ENCODE peak calls at places on chromosome 12, in five cellular contexts. U is uterus, L is ovary, H is right lobe of liver, B is kidney. P is an unnamed sample.

GRCh38 chr12:29253916-29254625 is 105.0 kb downstream of the FAR2 start:
- DNase-seq in B (no peak), H (no peak), U (no peak), L (no peak), P (no peak)

GRCh38 chr12:3227076-3227975 is 150.1 kb downstream of the TSPAN9 start:
- DNase-seq in L (no peak), B (no peak), H (no peak), U (no peak), P (no peak)

GRCh38 chr12:105477873-105478272 is 147.4 kb downstream of the C12orf75 start:
- DNase-seq in H (no peak), L (no peak), B (no peak), U (no peak), P (no peak)

GRCh38 chr12:124938066-124938465 is 23.6 kb upstream of the UBC start:
- DNase-seq in H (no peak), B (no peak), L (no peak), U (no peak), P (no peak)

GRCh38 chr12:2691001-2691339 is 103.8 kb upstream of the FKBP4 start:
- DNase-seq in U (no peak), L (no peak), H (no peak), B (peak), P (no peak)

GRCh38 chr12:7899755-7900154 is 27.0 kb upstream of the SLC2A14 start:
- DNase-seq in B (no peak), U (no peak), L (no peak), H (no peak), P (no peak)

GRCh38 chr12:50248406-50248805 is 34.9 kb downstream of the LIMA1 start:
- DNase-seq in L (no peak), U (no peak), H (no peak), B (no peak), P (no peak)

GRCh38 chr12:116601524-116601923 is 42.3 kb downstream of the MAP1LC3B2 start:
- DNase-seq in H (no peak), L (no peak), U (no peak), B (no peak), P (no peak)

GRCh38 chr12:65656904-65657351 is 167.4 kb upstream of the HMGA2 start:
- DNase-seq in H (no peak), B (no peak), U (no peak), L (no peak), P (no peak)

GRCh38 chr12:5402009-5402408 is 29.9 kb upstream of the NTF3 start:
- DNase-seq in H (no peak), B (no peak), L (no peak), U (no peak), P (no peak)

GRCh38 chr12:7872565-7873304 is at the start of gene SLC2A14:
- DNase-seq in U (no peak), L (peak), B (no peak), H (no peak), P (no peak)

GRCh38 chr12:117679776-117680175 is 289.0 kb downstream of the KSR2 start:
- DNase-seq in L (no peak), U (no peak), B (no peak), H (no peak), P (no peak)

GRCh38 chr12:75834591-75834990 is 197.0 kb downstream of the PHLDA1 start:
- DNase-seq in U (no peak), H (no peak), B (no peak), L (no peak), P (no peak)

GRCh38 chr12:2359725-2360629 is 307.2 kb downstream of the CACNA1C start:
- DNase-seq in U (no peak), H (no peak), L (no peak), B (no peak), P (no peak)

GRCh38 chr12:3231399-3231876 is 154.3 kb downstream of the TSPAN9 start:
- DNase-seq in L (no peak), B (no peak), H (no peak), U (no peak), P (peak)

GRCh38 chr12:6294156-6294532 is 16.3 kb upstream of the PLEKHG6 start:
- DNase-seq in U (no peak), B (no peak), H (no peak), L (no peak), P (no peak)

GRCh38 chr12:1518763-1519516 is 75.4 kb downstream of the FBXL14 start:
- DNase-seq in B (no peak), U (no peak), L (no peak), H (no peak), P (peak)

GRCh38 chr12:48980953-48981756 is 3.0 kb downstream of the WNT1 start:
- DNase-seq in L (no peak), U (no peak), H (peak), B (no peak), P (peak)

GRCh38 chr12:52036587-52037171 is 14.6 kb upstream of the NR4A1 start:
- DNase-seq in L (peak), H (peak), U (peak), B (peak), P (no peak)

GRCh38 chr12:93137656-93138612 is 208.8 kb upstream of the EEA1 start:
- DNase-seq in U (no peak), H (no peak), B (no peak), L (no peak), P (peak)

GRCh38 chr12:111685811-111686573 is at the start of the genes ACAD10 and BRAP:
- DNase-seq in B (peak), H (peak), L (peak), U (peak), P (peak)

GRCh38 chr12:10031771-10032175 is 1.3 kb downstream of the CLEC9A start:
- DNase-seq in U (no peak), L (no peak), H (no peak), B (no peak), P (no peak)

GRCh38 chr12:118188690-118189371 is 52.9 kb downstream of the PEBP1 start:
- DNase-seq in H (no peak), B (no peak), U (peak), L (peak), P (no peak)

GRCh38 chr12:85866929-85867776 is 6.9 kb upstream of the NTS start:
- DNase-seq in H (no peak), L (no peak), B (no peak), U (peak), P (no peak)

GRCh38 chr12:81668475-81668874 is 90.7 kb downstream of the PPFIA2 start:
- DNase-seq in L (no peak), H (no peak), B (no peak), U (no peak), P (no peak)

GRCh38 chr12:51521554-51522276 is 69.3 kb upstream of the SCN8A start:
- DNase-seq in H (no peak), L (no peak), U (no peak), B (no peak), P (no peak)

DNA sequence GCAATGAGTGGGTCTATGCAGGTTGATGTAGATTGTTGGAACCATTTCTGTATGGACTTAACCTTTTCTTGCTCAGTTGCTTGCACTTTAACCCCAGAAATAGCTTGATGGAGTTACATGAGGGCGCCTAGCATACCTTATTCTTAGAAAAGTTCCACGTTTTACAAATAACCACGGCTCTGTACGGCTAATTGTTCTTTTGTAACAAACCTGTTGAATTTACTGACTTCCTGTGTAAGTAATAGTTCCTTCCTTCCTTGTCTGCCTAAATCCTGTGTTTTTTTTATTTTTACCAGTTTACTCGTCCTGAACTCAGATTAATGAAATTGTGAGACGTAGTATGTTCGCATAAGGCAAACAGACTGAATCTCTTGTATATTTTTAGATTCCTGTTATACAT is 106.2 kb downstream of the FGD4 start:
- DNase-seq in B (no peak), H (no peak), L (no peak), U (no peak), P (no peak)
- H3K4me3 ChIP-seq in B (no peak), H (no peak), L (no peak), U (no peak), P (no peak)

GRCh38 chr12:53174881-53175491 is 5.5 kb upstream of the ZNF740 start:
- DNase-seq in B (no peak), H (peak), L (no peak), U (peak), P (no peak)
- TF ChIP-seq CTCF in B (peak), H (peak), L (no peak), U (no peak), P (peak)

GRCh38 chr12:131830335-131831020 is 2.3 kb downstream of the MMP17 start:
- DNase-seq in L (peak), U (peak), B (peak), H (peak), P (peak)
- H3K4me3 ChIP-seq in L (peak), U (peak), B (no peak), H (peak), P (peak)

DNA sequence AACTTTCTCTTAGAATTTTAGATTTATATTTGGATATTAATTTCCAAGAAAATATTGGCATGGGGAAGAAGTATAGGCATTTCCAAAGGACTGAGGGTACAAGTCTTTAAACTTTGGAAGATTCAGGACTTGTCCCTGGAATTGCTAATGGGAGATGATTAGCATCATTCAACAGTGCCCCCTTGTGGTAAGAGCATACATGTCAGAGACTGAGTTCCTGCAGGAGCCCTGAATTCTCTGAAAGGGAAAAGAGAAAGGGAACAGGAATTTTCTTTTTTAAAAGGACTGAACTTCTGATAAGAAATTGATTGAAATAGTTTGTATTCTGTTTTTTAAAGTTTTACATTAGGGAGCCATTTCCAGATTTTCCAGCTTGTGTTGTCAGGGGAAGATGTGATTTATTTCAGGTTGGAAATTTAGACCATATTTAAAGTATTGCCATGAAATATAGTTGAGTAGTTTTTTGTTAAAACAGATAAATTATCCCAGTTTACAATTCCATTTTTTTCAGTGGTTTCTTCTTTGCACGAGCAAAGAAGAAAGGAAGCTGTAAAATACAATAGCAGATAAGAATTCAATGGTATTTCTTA is 44.0 kb upstream of the REP15 start:
- DNase-seq in L (peak), B (no peak), U (peak), H (no peak), P (no peak)
- TF ChIP-seq CTCF in L (peak), B (peak), U (peak), H (peak), P (peak)

GRCh38 chr12:122184522-122184921 is 1.6 kb downstream of the LRRC43 start:
- DNase-seq in L (no peak), H (no peak), U (no peak), B (no peak), P (no peak)

GRCh38 chr12:122185079-122185478 is 2.2 kb downstream of the LRRC43 start:
- DNase-seq in H (no peak), U (no peak), B (no peak), L (no peak), P (no peak)

GRCh38 chr12:122182887-122183587 is at the start of gene LRRC43:
- DNase-seq in H (peak), B (peak), U (no peak), L (no peak), P (no peak)

GRCh38 chr12:122185494-122186082 is 2.7 kb downstream of the LRRC43 start:
- DNase-seq in U (no peak), L (no peak), H (peak), B (no peak), P (no peak)

DNA sequence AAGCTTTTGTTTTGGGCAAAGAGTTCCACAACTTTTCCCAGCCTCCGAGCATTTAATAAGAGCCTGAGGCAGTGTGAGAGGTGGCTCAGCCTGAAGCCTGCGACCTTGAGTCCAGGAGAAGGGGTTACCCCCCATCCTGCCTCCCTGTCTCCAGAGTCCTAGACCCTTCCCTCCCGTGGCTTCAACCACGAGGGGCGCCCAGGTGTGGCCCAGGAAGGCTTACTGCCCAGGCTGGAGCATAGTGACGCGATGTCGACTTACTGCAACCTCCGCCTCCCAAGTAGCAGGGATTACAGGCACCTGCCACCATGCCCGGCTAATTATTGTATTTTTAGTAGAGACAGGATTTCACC is 641 bp downstream of the LRRC43 start:
- DNase-seq in B (no peak), H (no peak), U (no peak), L (no peak), P (no peak)
- H3K4me3 ChIP-seq in B (peak), H (no peak), U (no peak), L (peak), P (no peak)

DNA sequence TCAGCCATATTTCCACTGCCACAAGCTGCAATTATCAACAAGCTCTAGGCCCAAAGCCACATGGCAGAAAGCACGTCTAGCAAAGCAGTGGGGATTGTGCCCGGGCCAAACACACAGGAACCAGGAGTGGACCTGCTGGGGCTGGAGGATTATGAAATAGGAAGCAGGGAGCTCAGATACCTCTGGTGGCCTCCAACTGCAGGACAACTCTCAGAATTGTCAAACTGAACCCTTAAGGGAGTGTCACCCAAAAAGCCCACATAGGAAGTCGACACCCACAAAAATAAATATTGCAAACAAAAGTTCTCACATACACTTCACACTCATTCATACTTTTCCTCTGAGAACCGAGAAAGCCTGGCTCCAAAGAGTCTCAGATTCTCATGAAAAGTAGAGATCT is 26.1 kb downstream of the KCTD10 start:
- DNase-seq in B (no peak), L (no peak), H (no peak), U (no peak), P (no peak)
- TF ChIP-seq CTCF in B (no peak), L (no peak), H (no peak), U (no peak), P (no peak)

GRCh38 chr12:12557733-12558132 is 4.9 kb downstream of the DUSP16 start:
- DNase-seq in B (no peak), H (no peak), U (no peak), L (no peak), P (no peak)
- H3K4me3 ChIP-seq in B (no peak), H (no peak), U (no peak), L (no peak), P (no peak)

DNA sequence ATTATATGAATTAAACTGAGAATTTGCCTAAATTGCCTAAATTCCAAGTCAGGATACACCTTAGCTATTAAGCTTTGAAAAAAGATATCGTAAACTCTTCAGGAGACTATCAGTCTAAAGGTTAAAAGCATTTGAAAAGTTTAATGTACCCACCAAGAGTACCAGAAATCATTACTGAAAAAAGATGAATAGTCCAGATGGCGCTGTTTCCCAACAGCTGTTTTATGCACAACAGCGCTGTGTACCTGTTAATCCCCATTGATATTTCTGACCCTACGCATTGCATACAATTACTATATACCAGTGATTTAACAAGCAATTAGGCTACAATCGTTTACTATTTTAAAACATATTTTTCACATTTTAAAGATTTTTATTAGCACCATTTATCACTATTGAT is 185.0 kb downstream of the PLCZ1 start:
- DNase-seq in U (no peak), L (no peak), B (no peak), H (no peak), P (no peak)
- TF ChIP-seq CTCF in U (no peak), L (no peak), B (no peak), H (no peak), P (peak)

DNA sequence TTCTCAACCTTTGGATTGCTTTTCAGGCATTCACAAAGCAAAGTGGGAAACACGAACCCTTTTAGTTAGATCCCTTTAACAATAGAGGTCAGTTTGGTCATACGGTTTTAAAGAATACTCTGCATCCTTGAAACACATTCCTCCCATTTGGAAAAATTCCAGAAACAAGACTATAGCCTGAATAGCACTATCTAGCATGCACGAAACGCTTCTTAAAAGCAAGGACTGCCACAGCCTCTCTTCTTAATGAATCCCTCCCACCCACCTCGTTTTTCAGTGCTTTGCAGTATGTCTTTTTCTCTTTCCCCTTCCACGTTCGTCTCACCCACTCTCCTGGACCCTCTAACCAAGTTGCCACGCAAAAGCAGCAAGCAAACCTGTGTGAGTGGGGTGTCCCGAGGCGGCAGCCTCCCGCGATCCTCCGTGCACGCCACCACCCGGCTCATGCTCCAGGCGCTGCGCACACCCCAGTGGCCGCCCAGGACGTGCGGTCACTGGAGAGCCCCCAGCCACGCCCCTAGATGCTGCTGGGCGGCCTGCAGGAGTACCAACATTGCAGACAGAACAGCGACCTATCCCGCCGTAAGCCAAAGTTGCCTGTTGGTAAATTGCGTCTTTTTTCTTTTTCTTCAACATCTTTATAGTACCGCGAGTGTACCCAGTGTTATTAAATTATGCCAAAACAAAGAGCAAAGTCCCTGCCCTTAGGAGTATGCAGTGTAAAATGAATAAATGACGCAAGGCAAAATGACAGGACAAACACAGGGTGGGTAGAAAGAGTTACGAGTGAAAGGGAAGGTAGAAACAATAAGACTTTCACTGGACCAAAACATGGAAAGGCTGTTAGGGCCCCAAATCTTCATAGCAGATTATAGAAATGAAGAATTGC is at the start of gene SLC38A4:
- DNase-seq in L (no peak), H (peak), B (peak), U (peak), P (no peak)
- H3K4me3 ChIP-seq in L (peak), H (peak), B (peak), U (peak), P (peak)